ENCODE peak calls at places on chromosomes 16 and 17, in six cellular contexts. F is PC-3; D is right atrium auricular region; U is fibroblast of lung; M is transverse colon; V is effector memory CD4-positive, alpha-beta T cell. O is an unnamed sample. For H3K4me1 and H3K27me3, the result is how much of the 10 kb centered on the place peaks cover.

GRCh38 chr17:35740997-35741931 is 9.8 kb downstream of the RASL10B start:
- DNase-seq in V (no peak), F (no peak), D (no peak), U (no peak), M (no peak), O (no peak)

GRCh38 chr17:78381601-78382168 is 3.2 kb downstream of the PGS1 start:
- DNase-seq in D (no peak), F (no peak), M (no peak), V (peak), U (no peak), O (no peak)

GRCh38 chr16:87278191-87279093 is 38.8 kb downstream of the C16orf95 start:
- DNase-seq in D (peak), V (no peak), F (peak), M (peak), U (peak), O (peak)

GRCh38 chr17:60577147-60577925 is 22.7 kb upstream of the PPM1D start:
- DNase-seq in F (peak), M (peak), V (no peak), D (no peak), U (peak), O (peak)

GRCh38 chr16:82892327-82892726 is 265.6 kb downstream of the CDH13 start:
- DNase-seq in D (no peak), M (no peak), F (no peak), V (no peak), U (no peak), O (no peak)

GRCh38 chr16:70410736-70411135 is 28.2 kb downstream of the ST3GAL2 start:
- DNase-seq in M (no peak), V (no peak), D (no peak), U (peak), F (no peak), O (no peak)

GRCh38 chr17:76248013-76248782 is 7.9 kb upstream of the RNF157 start:
- DNase-seq in D (no peak), V (no peak), F (peak), M (no peak), U (no peak), O (no peak)

GRCh38 chr17:31443386-31443785 is 51.9 kb downstream of the RAB11FIP4 start:
- DNase-seq in D (no peak), U (no peak), F (no peak), V (no peak), M (no peak), O (no peak)

GRCh38 chr16:53827741-53828140 is 123.8 kb downstream of the FTO start:
- DNase-seq in V (no peak), D (no peak), M (no peak), U (no peak), F (no peak), O (no peak)

GRCh38 chr16:1769402-1770300 is 1.7 kb downstream of the NME3 start:
- DNase-seq in F (no peak), M (no peak), D (no peak), U (no peak), V (no peak), O (peak)

GRCh38 chr17:77924757-77925336 is 33.7 kb upstream of the TNRC6C start:
- DNase-seq in F (no peak), D (peak), M (no peak), U (peak), V (no peak), O (peak)

GRCh38 chr17:76281573-76282371 is 16.6 kb downstream of the UBALD2 start:
- DNase-seq in D (no peak), V (no peak), M (no peak), F (no peak), U (no peak), O (no peak)

GRCh38 chr17:8209909-8210760 is at the start of gene AURKB:
- DNase-seq in D (peak), V (peak), U (peak), F (peak), M (peak), O (peak)

GRCh38 chr16:82761858-82762257 is 135.1 kb downstream of the CDH13 start:
- DNase-seq in F (no peak), M (no peak), U (peak), V (no peak), D (no peak), O (no peak)

GRCh38 chr17:5809056-5809455 is 224.7 kb upstream of the NLRP1 start:
- DNase-seq in V (no peak), U (no peak), D (no peak), M (no peak), F (no peak), O (no peak)

DNA sequence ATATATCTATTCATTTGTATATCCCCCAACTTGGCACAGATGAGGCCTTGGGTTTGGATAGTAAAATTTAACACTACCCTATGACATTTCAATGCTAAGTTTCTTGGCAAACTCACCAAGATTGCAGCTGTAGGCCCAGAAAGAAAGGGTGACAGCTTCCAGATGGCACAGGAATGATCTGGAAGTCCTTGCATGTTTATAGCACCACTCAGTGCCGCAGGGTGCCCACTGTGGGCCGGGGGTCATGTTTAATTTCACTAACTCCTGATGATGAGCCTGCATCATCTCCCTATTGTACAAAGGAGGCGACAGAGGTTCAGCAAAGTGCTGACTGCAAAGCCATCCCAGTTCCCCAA is 166.0 kb downstream of the XYLT1 start:
- DNase-seq in F (no peak), D (no peak), V (no peak), U (peak), M (peak), O (no peak)
- H3K4me1 ChIP-seq in F (under half), D (under half), V (under half), U (under half), M (under half), O (half or more)

GRCh38 chr17:3916825-3917224 is 560 bp upstream of the P2RX1 start:
- DNase-seq in D (no peak), V (no peak), F (no peak), U (no peak), M (no peak), O (no peak)
- H3K4me3 ChIP-seq in D (no peak), V (no peak), F (no peak), U (no peak), M (no peak), O (no peak)

GRCh38 chr17:81380682-81381518 is 14.4 kb upstream of the BAHCC1 start:
- DNase-seq in V (no peak), U (no peak), F (no peak), M (no peak), D (no peak), O (no peak)

GRCh38 chr17:81381632-81382577 is 13.4 kb upstream of the BAHCC1 start:
- DNase-seq in F (no peak), D (no peak), V (no peak), M (no peak), U (no peak), O (no peak)

GRCh38 chr17:81380117-81380516 is 15.1 kb upstream of the BAHCC1 start:
- DNase-seq in M (no peak), F (no peak), U (no peak), V (no peak), D (no peak), O (no peak)

GRCh38 chr17:81378941-81379511 is 16.2 kb upstream of the BAHCC1 start:
- DNase-seq in M (no peak), U (no peak), F (no peak), D (no peak), V (no peak), O (no peak)

GRCh38 chr17:81379523-81379942 is 15.7 kb upstream of the BAHCC1 start:
- DNase-seq in M (peak), F (peak), V (no peak), D (no peak), U (no peak), O (peak)
- H3K27me3 ChIP-seq in M (under half), F (under half), V (under half), D (under half), U (under half), O (under half)

GRCh38 chr16:24206926-24207325 is 49.2 kb upstream of the CACNG3 start:
- DNase-seq in U (no peak), V (no peak), M (no peak), F (no peak), D (no peak), O (no peak)
- H3K4me1 ChIP-seq in U (under half), V (under half), M (under half), F (under half), D (under half), O (under half)

GRCh38 chr17:38898812-38899348 is 26.5 kb upstream of the LASP1NB start:
- DNase-seq in U (no peak), M (peak), V (peak), F (peak), D (no peak), O (peak)
- H3K4me3 ChIP-seq in U (no peak), M (no peak), V (peak), F (no peak), D (no peak), O (no peak)

GRCh38 chr17:2853722-2854580 is 57.7 kb downstream of the RAP1GAP2 start:
- DNase-seq in V (no peak), F (peak), U (peak), D (no peak), M (peak), O (peak)

GRCh38 chr17:2853111-2853721 is 57.0 kb downstream of the RAP1GAP2 start:
- DNase-seq in F (peak), M (peak), D (no peak), U (peak), V (no peak), O (peak)

GRCh38 chr17:2855063-2855600 is 58.9 kb downstream of the RAP1GAP2 start:
- DNase-seq in U (no peak), V (no peak), M (no peak), D (no peak), F (peak), O (no peak)

GRCh38 chr17:2852729-2853110 is 56.5 kb downstream of the RAP1GAP2 start:
- DNase-seq in F (no peak), M (no peak), D (no peak), V (no peak), U (no peak), O (peak)

GRCh38 chr17:2854662-2855061 is 58.4 kb downstream of the RAP1GAP2 start:
- DNase-seq in U (no peak), M (peak), V (no peak), F (peak), D (no peak), O (peak)
- H3K27me3 ChIP-seq in U (under half), M (under half), V (under half), F (under half), D (under half), O (under half)

DNA sequence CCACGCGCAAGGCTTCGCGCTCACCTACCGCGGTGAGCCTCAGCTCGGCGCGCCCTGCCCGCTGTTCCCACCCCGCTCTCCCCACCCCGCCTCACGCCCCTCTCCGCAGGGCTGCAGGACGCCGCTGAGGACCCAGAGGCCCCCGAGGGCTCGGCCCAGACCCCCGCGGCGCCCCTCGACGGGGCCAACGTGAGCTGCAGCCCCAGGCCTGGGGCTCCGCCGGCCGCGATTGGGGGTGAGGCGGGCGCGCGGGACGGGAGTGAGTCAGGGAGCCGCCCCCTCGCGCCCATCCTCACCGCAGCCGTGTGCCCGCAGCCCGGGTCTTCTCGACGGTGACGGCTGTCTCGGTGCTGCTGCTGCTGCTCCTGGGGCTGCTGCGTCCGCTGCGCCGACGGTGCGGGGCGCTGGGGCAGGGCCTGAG is 1.9 kb upstream of the PAQR4 start:
- DNase-seq in U (no peak), M (no peak), D (no peak), V (no peak), F (no peak), O (no peak)
- H3K4me1 ChIP-seq in U (under half), M (half or more), D (half or more), V (half or more), F (under half), O (half or more)

DNA sequence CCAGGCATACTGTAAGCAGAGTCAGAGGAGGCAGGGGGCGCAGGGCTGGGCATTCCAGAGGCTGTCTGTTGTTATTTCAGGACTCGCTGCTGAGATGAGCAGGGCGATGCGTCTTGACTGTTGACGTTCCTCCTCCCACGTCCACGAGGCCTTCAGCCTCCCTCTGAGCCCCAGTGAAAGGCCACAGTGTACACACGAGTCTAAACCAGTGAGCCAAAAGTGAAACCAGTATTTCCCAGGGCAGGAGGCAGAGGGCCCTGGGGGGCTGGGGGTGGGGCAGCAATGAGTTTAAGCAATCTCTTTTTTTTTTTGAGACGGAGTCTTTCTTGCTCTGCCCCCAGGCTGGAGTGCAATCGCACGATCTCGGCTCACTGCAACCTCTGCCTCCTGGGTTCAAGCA is 21.5 kb downstream of the SMTNL2 start:
- DNase-seq in D (no peak), U (peak), M (peak), V (no peak), F (no peak), O (no peak)
- H3K4me3 ChIP-seq in D (no peak), U (no peak), M (no peak), V (no peak), F (no peak), O (no peak)

GRCh38 chr17:73123606-73124320 is 31.3 kb upstream of the SLC39A11 start:
- DNase-seq in V (no peak), F (no peak), M (no peak), U (no peak), D (no peak), O (no peak)
- H3K27me3 ChIP-seq in V (under half), F (under half), M (under half), U (under half), D (under half), O (under half)